ENCODE peak calls at places on chromosomes 5 and 9, in four cellular contexts. C is psoas muscle; G is activated T-helper 9 cell treated with anti-CD3 and anti-CD28 coated beads, Interleukin-2, amount 50 U/mL, for 16 hours; F is uterus. B is an unnamed sample.

GRCh38 chr5:126829098-126829497 is 52.2 kb downstream of the LMNB1 start:
- DNase-seq in C (no peak), G (no peak), F (no peak), B (no peak)

GRCh38 chr9:133114886-133115603 is 6.0 kb downstream of the RALGDS start:
- DNase-seq in C (peak), G (no peak), F (no peak), B (peak)

GRCh38 chr5:134846641-134846960 is 833 bp downstream of the C5orf24 start:
- DNase-seq in C (no peak), G (no peak), F (no peak), B (no peak)

GRCh38 chr5:34516686-34517085 is 139.4 kb upstream of the RAI14 start:
- DNase-seq in C (no peak), G (no peak), F (no peak), B (no peak)

GRCh38 chr9:71944754-71945409 is 33.4 kb downstream of the C9orf85 start:
- DNase-seq in C (no peak), G (no peak), F (no peak), B (no peak)

GRCh38 chr5:153767221-153768218 is 271.2 kb downstream of the FAM114A2 start:
- DNase-seq in C (no peak), G (no peak), F (no peak), B (no peak)

GRCh38 chr9:114431770-114432169 is 44.0 kb upstream of the AKNA start:
- DNase-seq in C (no peak), G (no peak), F (no peak), B (no peak)

GRCh38 chr9:7237473-7238243 is 479.9 kb downstream of the KDM4C start:
- DNase-seq in C (no peak), G (no peak), F (no peak), B (no peak)

GRCh38 chr5:176734756-176735342 is 75.5 kb upstream of the UNC5A start:
- DNase-seq in C (no peak), G (no peak), F (peak), B (no peak)

GRCh38 chr5:801472-801871 is 16.9 kb upstream of the ZDHHC11B start:
- DNase-seq in C (no peak), G (no peak), F (no peak), B (no peak)

GRCh38 chr9:112447283-112447761 is 39.3 kb upstream of the KIAA1958 start:
- DNase-seq in C (no peak), G (no peak), F (peak), B (no peak)

GRCh38 chr5:134538296-134538695 is 12.8 kb downstream of the JADE2 start:
- DNase-seq in C (no peak), G (no peak), F (no peak), B (no peak)

GRCh38 chr5:57383093-57383861 is 99.3 kb downstream of the ACTBL2 start:
- DNase-seq in C (no peak), G (no peak), F (no peak), B (no peak)